ENCODE peak calls at places on chromosomes 1 and 21, in five cellular contexts. M is OCI-LY7, G is iPS-NIHi11, S is NCI-H69, Q is brain microvascular endothelial cell. D is an unnamed sample.

GRCh38 chr1:222618880-222619321 is 1.0 kb downstream of the MIA3 start:
- DNase-seq in M (peak), G (peak), S (peak), Q (no peak), D (no peak)

GRCh38 chr1:16009678-16010077 is 5.6 kb downstream of the SRARP start:
- DNase-seq in M (no peak), G (no peak), S (no peak), Q (no peak), D (no peak)

GRCh38 chr21:34822209-34822608 is 153.4 kb downstream of the CLIC6 start:
- DNase-seq in M (no peak), G (no peak), S (no peak), Q (no peak), D (no peak)

GRCh38 chr1:208044568-208045241 is 133.8 kb upstream of the CD34 start:
- DNase-seq in M (no peak), G (no peak), S (no peak), Q (no peak), D (no peak)

GRCh38 chr1:7721940-7722669 is 49.0 kb upstream of the VAMP3 start:
- DNase-seq in M (no peak), G (no peak), S (no peak), Q (no peak), D (no peak)

GRCh38 chr1:27594542-27595510 is 9.1 kb downstream of the AHDC1 start:
- DNase-seq in M (no peak), G (no peak), S (no peak), Q (no peak), D (no peak)

GRCh38 chr1:67791686-67792475 is 41.4 kb downstream of the GNG12 start:
- DNase-seq in M (no peak), G (no peak), S (peak), Q (peak), D (no peak)

GRCh38 chr1:31653761-31654160 is 9.1 kb upstream of the PEF1 start:
- DNase-seq in M (no peak), G (no peak), S (no peak), Q (no peak), D (no peak)

GRCh38 chr1:179814513-179814838 is 63.1 kb downstream of the TOR1AIP2 start:
- DNase-seq in M (no peak), G (peak), S (no peak), Q (no peak), D (no peak)

GRCh38 chr1:235199441-235199840 is 38.4 kb upstream of the RBM34 start:
- DNase-seq in M (peak), G (peak), S (no peak), Q (peak), D (no peak)

GRCh38 chr1:1361982-1362423 is 3.6 kb upstream of the MXRA8 start:
- DNase-seq in M (no peak), G (peak), S (no peak), Q (peak), D (no peak)

GRCh38 chr1:20324704-20325406 is 34.2 kb downstream of the VWA5B1 start:
- DNase-seq in M (no peak), G (peak), S (peak), Q (no peak), D (no peak)

GRCh38 chr1:59477286-59477685 is 180.4 kb downstream of the FGGY start:
- DNase-seq in M (no peak), G (no peak), S (no peak), Q (peak), D (no peak)

GRCh38 chr1:15430787-15431570 is 7.3 kb upstream of the CTRC start:
- DNase-seq in M (peak), G (peak), S (peak), Q (peak), D (peak)

GRCh38 chr1:156123356-156124196 is 9.1 kb downstream of the LMNA start:
- DNase-seq in M (no peak), G (peak), S (peak), Q (peak), D (peak)

GRCh38 chr1:223102797-223103533 is 40.1 kb downstream of the TLR5 start:
- DNase-seq in M (no peak), G (peak), S (peak), Q (no peak), D (no peak)

GRCh38 chr1:169892819-169893644 is 664 bp downstream of the SCYL3 start:
- DNase-seq in M (peak), G (peak), S (peak), Q (peak), D (no peak)

GRCh38 chr1:30524840-30525617 is 198.4 kb downstream of the MATN1 start:
- DNase-seq in M (no peak), G (no peak), S (no peak), Q (no peak), D (no peak)

GRCh38 chr21:17554619-17555472 is 42.0 kb downstream of the CXADR start:
- DNase-seq in M (peak), G (peak), S (peak), Q (no peak), D (no peak)

GRCh38 chr1:54410359-54410758 is 4.2 kb upstream of the SSBP3 start:
- DNase-seq in M (no peak), G (no peak), S (no peak), Q (no peak), D (no peak)

GRCh38 chr1:165734906-165735305 is 33.8 kb downstream of the TMCO1 start:
- DNase-seq in M (no peak), G (no peak), S (no peak), Q (no peak), D (no peak)

GRCh38 chr21:36320421-36321324 is 676 bp downstream of the MORC3 start:
- DNase-seq in M (peak), G (peak), S (peak), Q (peak), D (peak)

GRCh38 chr1:66048011-66048410 is 255.3 kb downstream of the PDE4B start:
- DNase-seq in M (no peak), G (no peak), S (no peak), Q (no peak), D (no peak)

GRCh38 chr1:168085401-168085872 is 51.3 kb downstream of the GPR161 start:
- DNase-seq in M (no peak), G (no peak), S (no peak), Q (no peak), D (no peak)

GRCh38 chr1:87937774-87938173 is 609.1 kb downstream of the LMO4 start:
- DNase-seq in M (no peak), G (no peak), S (no peak), Q (no peak), D (no peak)

GRCh38 chr1:86441581-86441980 is 17.6 kb downstream of the CLCA2 start:
- DNase-seq in M (no peak), G (no peak), S (peak), Q (no peak), D (no peak)

GRCh38 chr1:234987415-234988159 is 141.1 kb downstream of the TOMM20 start:
- DNase-seq in M (peak), G (peak), S (peak), Q (peak), D (peak)

D was measured in NAMALWA.